ENCODE peak calls at places on chromosomes 13 and 19, in six cellular contexts. F is right lobe of liver, U is hepatocyte, C is tibial nerve, L is suprapubic skin, O is H1. H is an unnamed sample.

GRCh38 chr19:18863843-18864362 is 32.1 kb downstream of the CERS1 start:
- DNase-seq in F (peak; percentile 49), O (no peak), L (peak; percentile 70), C (no peak), U (no peak), H (no peak)

GRCh38 chr19:45780448-45781281 is 1.6 kb downstream of the DMPK start:
- DNase-seq in C (no peak), L (no peak), U (no peak), O (no peak), F (no peak), H (no peak)

GRCh38 chr13:93375491-93375890 is 148.9 kb downstream of the GPC6 start:
- DNase-seq in F (no peak), U (no peak), L (no peak), C (no peak), O (no peak), H (no peak)

GRCh38 chr19:19034204-19034624 is 811 bp downstream of the ARMC6 start:
- DNase-seq in F (no peak), O (peak; percentile 36), C (no peak), U (peak; percentile 85), L (no peak), H (no peak)

GRCh38 chr13:63446329-63446728 is 2030.7 kb upstream of the PCDH20 start:
- DNase-seq in C (no peak), L (no peak), U (no peak), F (no peak), O (no peak), H (no peak)

GRCh38 chr13:38202730-38203129 is 146.9 kb upstream of the UFM1 start:
- DNase-seq in C (no peak), O (no peak), L (no peak), U (no peak), F (no peak), H (no peak)

GRCh38 chr19:54319049-54319448 is 6.1 kb upstream of the LILRA5 start:
- DNase-seq in U (no peak), O (no peak), F (peak; percentile 35), L (no peak), C (no peak), H (no peak)

GRCh38 chr13:46668302-46668720 is 115.3 kb downstream of the LRCH1 start:
- DNase-seq in L (no peak), C (no peak), F (no peak), U (no peak), O (no peak), H (no peak)

GRCh38 chr13:48160879-48161278 is 66.0 kb upstream of the MED4 start:
- DNase-seq in O (no peak), L (no peak), F (no peak), C (peak; percentile 27), U (no peak), H (no peak)

GRCh38 chr13:45325806-45326205 is 15.2 kb downstream of the TPT1 start:
- DNase-seq in F (no peak), U (peak; percentile 50), L (no peak), O (no peak), C (peak; percentile 26), H (no peak)

GRCh38 chr19:20640545-20640944 is 20.8 kb downstream of the ZNF626 start:
- DNase-seq in O (no peak), U (no peak), L (no peak), F (no peak), C (no peak), H (no peak)

GRCh38 chr13:100673831-100674362 is 698 bp downstream of the TMTC4 start:
- DNase-seq in L (no peak), F (peak; percentile 72), O (no peak), C (no peak), U (peak; percentile 82), H (no peak)

GRCh38 chr13:114142137-114142550 is 9.7 kb upstream of the RASA3 start:
- DNase-seq in F (no peak), U (no peak), O (no peak), C (no peak), L (no peak), H (no peak)

GRCh38 chr13:52845334-52845761 is 3.1 kb downstream of the PCDH8 start:
- DNase-seq in L (no peak), O (no peak), U (no peak), C (no peak), F (no peak), H (no peak)

GRCh38 chr19:18203408-18203862 is 407 bp downstream of the RAB3A start:
- DNase-seq in O (no peak), L (peak; percentile 78), C (peak; percentile 38), U (peak; percentile 56), F (peak; percentile 68), H (no peak)

GRCh38 chr19:4870025-4870700 is 2.7 kb upstream of the PLIN3 start:
- DNase-seq in L (no peak), C (no peak), F (no peak), U (peak; percentile 87), O (peak; percentile 49), H (no peak)

GRCh38 chr13:74246398-74246975 is 112.3 kb upstream of the KLF12 start:
- DNase-seq in O (no peak), F (no peak), U (no peak), C (no peak), L (no peak), H (no peak)

GRCh38 chr19:39297931-39298634 is 1.9 kb downstream of the IFNL1 start:
- DNase-seq in L (peak; percentile 43), F (no peak), U (no peak), O (no peak), C (no peak), H (no peak)

GRCh38 chr13:91767681-91768080 is 369.3 kb downstream of the GPC5 start:
- DNase-seq in C (no peak), F (no peak), O (no peak), L (no peak), U (peak; percentile 41), H (no peak)

GRCh38 chr19:46210634-46211033 is 18.9 kb upstream of the IGFL1 start:
- DNase-seq in C (no peak), L (no peak), U (no peak), O (no peak), F (no peak), H (no peak)

GRCh38 chr13:101111894-101112293 is 304.4 kb downstream of the NALCN start:
- DNase-seq in U (no peak), O (no peak), C (no peak), F (no peak), L (no peak), H (no peak)

GRCh38 chr19:48568345-48568886 is 16.4 kb downstream of the SULT2B1 start:
- DNase-seq in U (peak; percentile 91), O (no peak), C (peak; percentile 56), L (peak; percentile 91), F (no peak), H (peak; percentile 96)

GRCh38 chr19:18344546-18344945 is 4.1 kb downstream of the PGPEP1 start:
- DNase-seq in U (no peak), L (no peak), F (no peak), C (no peak), O (no peak), H (no peak)

GRCh38 chr13:74730556-74731331 is 596.5 kb upstream of the KLF12 start:
- DNase-seq in L (no peak), U (no peak), O (no peak), C (no peak), F (no peak), H (no peak)

GRCh38 chr13:25286308-25286968 is 850 bp downstream of the MTMR6 start:
- DNase-seq in C (no peak), F (no peak), L (no peak), U (peak; percentile 46), O (no peak), H (no peak)

GRCh38 chr13:75399168-75399878 is 82.6 kb downstream of the TBC1D4 start:
- DNase-seq in O (no peak), U (no peak), C (no peak), F (no peak), L (no peak), H (no peak)

GRCh38 chr13:41267106-41267505 is 3.7 kb upstream of the MTRF1 start:
- DNase-seq in L (no peak), O (no peak), F (no peak), C (no peak), U (no peak), H (no peak)

GRCh38 chr19:7620442-7621412 is 8.6 kb downstream of the XAB2 start:
- DNase-seq in F (no peak), U (no peak), L (no peak), O (no peak), C (no peak), H (no peak)

DNA sequence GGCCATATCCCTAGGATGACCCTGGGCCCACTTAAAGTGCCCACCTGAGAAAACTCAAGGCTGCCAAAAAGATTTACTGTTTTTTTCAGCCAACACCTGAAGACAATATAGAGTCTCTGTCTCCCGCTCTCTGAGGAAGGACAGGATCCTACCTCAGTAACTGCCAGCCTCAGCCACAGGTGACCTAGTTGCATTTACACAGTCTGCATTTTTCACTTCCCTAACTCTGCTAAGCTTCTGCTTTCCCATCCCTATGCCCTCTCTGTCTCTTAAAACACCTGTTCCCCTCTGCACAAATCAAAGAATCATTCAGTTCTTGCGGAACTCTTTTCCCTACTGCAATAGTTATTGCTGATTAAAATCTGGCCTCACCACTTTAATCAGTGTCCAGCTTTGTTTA is 609.5 kb downstream of the UQCRFS1 start:
- DNase-seq in U (no peak), C (no peak), F (no peak), L (no peak), O (no peak), H (no peak)
- H3K4me1 ChIP-seq in U (no peaks in the 10 kb centered on the region), C (no peaks in the 10 kb centered on the region), F (no peaks in the 10 kb centered on the region), L (no peaks in the 10 kb centered on the region), O (no peaks in the 10 kb centered on the region), H (no peaks in the 10 kb centered on the region)

GRCh38 chr13:99614465-99614885 is 113.2 kb downstream of the TM9SF2 start:
- DNase-seq in C (no peak), L (no peak), O (no peak), U (peak; percentile 42), F (peak; percentile 79), H (no peak)
- TF ChIP-seq CTCF in C (no peak), L (no peak), O (peak; percentile 41), U (peak; percentile 26), F (peak; percentile 43), H (no peak)

GRCh38 chr19:49957262-49957915 is 3.6 kb downstream of the SIGLEC11 start:
- DNase-seq in L (no peak), O (no peak), U (no peak), F (no peak), C (no peak), H (no peak)
- H3K9me3 ChIP-seq in L (no peaks in the 10 kb centered on the region), O (peaks cover 2% of the 10 kb centered on the region), U (no peaks in the 10 kb centered on the region), F (no peaks in the 10 kb centered on the region), C (no peaks in the 10 kb centered on the region), H (no peaks in the 10 kb centered on the region)

DNA sequence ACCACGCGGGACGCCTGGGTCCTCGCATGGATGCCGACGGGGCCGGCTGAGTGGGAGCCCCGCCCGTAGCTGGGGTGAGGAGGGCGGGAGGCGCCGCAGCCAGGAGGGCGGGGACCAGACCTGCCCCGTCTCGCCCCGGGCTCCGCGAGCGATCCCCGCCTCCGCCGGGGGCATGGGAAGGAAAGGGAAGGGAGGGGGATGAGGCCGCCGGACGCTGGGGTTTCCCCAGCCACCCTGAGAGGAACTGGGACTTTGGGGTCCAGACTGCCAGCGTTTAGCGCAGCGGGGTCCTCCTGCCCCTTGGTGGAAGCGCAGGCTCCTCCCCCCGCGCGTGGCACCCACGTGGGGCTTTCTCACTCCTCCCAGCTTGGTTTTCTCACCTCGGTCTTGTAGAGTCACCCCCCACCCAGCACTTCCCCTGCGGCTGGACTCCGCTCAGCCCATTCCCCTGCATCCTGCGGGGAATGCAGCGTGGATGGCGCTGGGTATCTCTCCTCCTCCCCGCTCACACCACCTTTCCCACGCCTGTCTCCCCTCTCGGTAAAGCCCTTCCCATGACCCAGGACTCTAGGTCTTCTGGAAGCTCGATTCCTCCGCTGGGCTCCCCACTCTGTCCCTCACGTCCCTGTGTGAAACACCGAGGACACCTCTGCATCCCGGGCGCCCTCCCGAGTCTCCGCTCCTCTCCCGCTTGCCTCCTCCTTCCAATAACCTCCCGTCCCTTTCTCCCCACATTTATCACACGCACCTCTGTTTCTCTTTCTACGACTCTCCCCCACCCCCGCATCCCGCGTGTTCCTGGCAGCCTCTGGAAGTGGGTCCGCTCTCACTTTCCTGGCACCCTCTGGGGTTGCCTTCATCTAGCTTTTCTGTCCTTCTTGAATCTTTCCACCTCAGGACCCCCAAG is 2.1 kb downstream of the TGFB1 start:
- DNase-seq in U (peak; percentile 65), C (no peak), L (peak; percentile 84), O (no peak), F (peak; percentile 66), H (no peak)
- H3K4me1 ChIP-seq in U (peaks cover 6% of the 10 kb centered on the region), C (peaks cover 7% of the 10 kb centered on the region), L (peaks cover 61% of the 10 kb centered on the region), O (no peaks in the 10 kb centered on the region), F (no peaks in the 10 kb centered on the region), H (peaks cover 61% of the 10 kb centered on the region)